ENCODE peak calls at places on chromosomes 2 and 18, in eight cellular contexts. E, H, W, C, F, A, N and Y are unnamed samples.

GRCh38 chr2:234249006-234249405 is 198.5 kb downstream of the SPP2 start:
- DNase-seq in N (no peak), F (no peak), A (no peak), C (no peak), W (no peak), E (no peak), H (no peak), Y (no peak)

GRCh38 chr2:65483763-65484162 is 51.4 kb upstream of the SPRED2 start:
- DNase-seq in N (no peak), A (no peak), H (no peak), W (no peak), E (no peak), C (no peak), F (no peak), Y (no peak)

GRCh38 chr2:223055140-223055539 is 3.1 kb downstream of the KCNE4 start:
- DNase-seq in E (no peak), A (no peak), W (no peak), H (no peak), N (no peak), F (no peak), C (peak; percentile 59), Y (no peak)

GRCh38 chr18:13573750-13574149 is 152.6 kb downstream of the FAM210A start:
- DNase-seq in F (no peak), A (no peak), E (no peak), W (no peak), C (no peak), H (no peak), N (no peak), Y (no peak)

GRCh38 chr2:143246815-143247744 is 117.9 kb downstream of the ARHGAP15 start:
- DNase-seq in W (no peak), F (no peak), A (no peak), E (no peak), N (no peak), C (no peak), H (no peak), Y (no peak)

GRCh38 chr2:205698556-205699282 is 16.4 kb downstream of the NRP2 start:
- DNase-seq in C (no peak), F (no peak), H (no peak), N (no peak), A (no peak), E (no peak), W (no peak), Y (no peak)

GRCh38 chr18:49582579-49582978 is 20.7 kb downstream of the LIPG start:
- DNase-seq in N (no peak), H (no peak), E (no peak), F (no peak), W (no peak), A (no peak), C (no peak), Y (no peak)

GRCh38 chr2:43724728-43725526 is 48.7 kb upstream of the C1GALT1C1L start:
- DNase-seq in A (no peak), N (no peak), F (no peak), H (no peak), C (no peak), W (no peak), E (no peak), Y (no peak)

GRCh38 chr18:66995270-66995669 is 391.4 kb upstream of the CDH19 start:
- DNase-seq in H (no peak), A (no peak), F (no peak), N (no peak), C (no peak), W (no peak), E (no peak), Y (no peak)

GRCh38 chr2:102418421-102418961 is 4.5 kb upstream of the IL18RAP start:
- DNase-seq in F (no peak), E (no peak), W (no peak), C (no peak), A (no peak), H (no peak), N (no peak), Y (no peak)

GRCh38 chr2:185979546-185980071 is 241.0 kb downstream of the FSIP2 start:
- DNase-seq in E (no peak), F (peak; percentile 75), W (no peak), C (no peak), A (no peak), H (no peak), N (no peak), Y (no peak)
- TF ChIP-seq CTCF in E (no peak), F (no peak), W (no peak), C (no peak), A (no peak), H (no peak), N (peak; percentile 51), Y (no peak)

DNA sequence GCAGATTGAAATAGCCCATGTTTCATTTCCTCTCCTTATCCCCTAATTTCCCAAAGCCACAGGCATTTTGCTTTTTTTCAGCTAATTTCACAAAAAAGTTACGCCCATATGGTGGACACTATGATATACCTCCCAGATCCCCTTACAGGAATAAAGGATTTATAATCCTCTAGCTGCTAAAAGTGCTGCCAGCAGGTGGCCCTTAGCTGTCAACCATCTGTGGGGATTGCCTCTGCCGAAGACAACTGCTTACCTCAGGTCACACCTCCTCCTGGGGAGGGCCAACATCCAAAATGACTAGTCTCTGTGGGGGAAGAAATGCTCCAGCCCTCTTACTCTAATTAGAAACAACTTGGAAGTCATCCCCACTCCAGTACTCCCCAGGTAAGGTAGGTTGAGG is 61.0 kb upstream of the EPB41L3 start:
- DNase-seq in A (no peak), C (no peak), N (no peak), W (no peak), F (no peak), E (no peak), H (no peak), Y (no peak)
- TF ChIP-seq CTCF in A (peak; percentile 13), C (no peak), N (no peak), W (no peak), F (no peak), E (no peak), H (peak; percentile 3), Y (no peak)

DNA sequence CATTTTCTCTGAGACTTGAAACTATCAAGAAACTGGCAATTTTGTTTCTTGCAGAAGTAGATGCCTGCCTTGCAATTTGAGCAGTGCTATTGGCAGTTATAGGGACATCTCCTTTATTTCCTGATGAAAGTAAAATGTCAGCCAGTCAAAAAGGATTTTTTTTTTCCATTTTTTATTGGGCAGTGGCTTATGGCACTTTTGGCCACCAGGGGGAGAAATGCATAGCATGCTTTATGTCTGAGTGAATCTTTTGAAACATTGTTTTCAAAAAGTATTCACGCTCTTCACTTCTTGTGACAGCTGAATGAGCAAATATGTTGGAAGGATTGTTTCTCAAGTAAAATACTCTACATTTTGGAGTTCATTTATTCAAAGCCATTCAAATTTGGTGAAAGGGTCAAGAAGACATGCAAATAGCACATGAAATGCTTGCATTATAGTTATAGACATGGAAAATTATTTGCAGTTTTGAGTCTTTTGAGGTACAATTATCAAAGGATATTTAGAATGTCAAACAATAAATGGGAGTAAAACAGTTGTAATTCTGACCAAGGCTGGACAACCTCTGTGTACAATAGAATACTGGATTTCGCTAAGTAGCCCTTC is 491.0 kb downstream of the CDH2 start:
- DNase-seq in N (no peak), W (no peak), F (peak; percentile 9), E (peak; percentile 14), H (no peak), A (peak; percentile 6), C (peak; percentile 43), Y (peak; percentile 31)
- TF ChIP-seq CTCF in N (peak; percentile 80), W (peak; percentile 15), F (peak; percentile 72), E (peak; percentile 41), H (peak; percentile 47), A (peak; percentile 84), C (peak; percentile 39), Y (peak; percentile 68)

DNA sequence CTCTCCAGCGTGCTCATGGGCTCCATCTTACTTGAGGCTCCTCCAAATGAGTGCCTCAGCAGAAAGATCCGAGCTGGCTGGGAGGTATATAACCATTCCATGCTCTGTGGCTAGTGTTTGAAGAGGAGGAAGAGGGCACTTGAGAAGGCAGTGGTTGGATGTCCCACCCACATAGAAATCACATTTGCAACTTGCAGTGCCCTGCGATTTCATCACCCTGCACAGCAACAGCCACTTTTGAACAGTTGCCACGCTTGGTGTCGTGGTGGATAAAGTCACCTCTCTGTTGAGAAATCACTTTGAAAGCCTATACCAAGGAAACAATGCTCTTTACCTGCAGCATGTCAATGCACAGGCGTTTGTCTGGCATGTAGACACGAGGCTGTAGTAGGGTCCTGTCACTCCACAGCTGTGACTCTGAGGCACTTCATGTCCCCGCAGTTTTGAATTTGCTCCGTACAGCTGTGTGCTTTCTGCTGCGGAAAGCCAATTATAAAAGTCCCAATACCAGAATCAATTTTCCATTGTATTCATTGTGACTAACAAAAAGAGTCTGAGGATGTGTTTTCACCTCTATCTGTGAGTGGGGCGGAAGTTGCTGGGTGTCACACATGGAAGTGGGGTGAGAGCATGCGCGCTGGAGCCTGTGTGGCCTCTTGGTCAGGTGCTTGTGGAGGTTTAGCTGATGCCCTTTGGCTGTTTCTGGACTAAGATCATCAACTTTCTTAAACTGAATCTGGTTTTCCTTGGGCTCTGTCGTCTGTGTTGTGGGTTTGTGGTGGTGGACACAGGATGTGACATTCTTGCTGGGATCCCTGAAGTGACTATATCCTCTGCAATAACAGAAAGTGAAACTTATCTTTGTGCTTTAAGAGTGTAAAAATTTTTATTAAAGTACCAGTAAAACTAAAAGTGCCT is 2.8 kb downstream of the CNDP2 start:
- DNase-seq in C (peak; percentile 25), N (no peak), E (peak; percentile 56), H (peak; percentile 56), W (no peak), F (no peak), A (no peak), Y (no peak)
- TF ChIP-seq CTCF in C (no peak), N (no peak), E (no peak), H (no peak), W (no peak), F (no peak), A (no peak), Y (no peak)

GRCh38 chr2:176553685-176554106 is 284.5 kb downstream of the MTX2 start:
- DNase-seq in F (peak; percentile 53), N (peak; percentile 64), E (peak; percentile 48), H (no peak), A (no peak), C (peak; percentile 12), W (no peak), Y (peak; percentile 43)
- TF ChIP-seq CTCF in F (peak; percentile 80), N (no peak), E (no peak), H (no peak), A (no peak), C (peak; percentile 11), W (no peak), Y (no peak)

GRCh38 chr2:199685669-199686068 is 165.3 kb downstream of the FTCDNL1 start:
- DNase-seq in H (no peak), N (no peak), C (no peak), E (no peak), W (no peak), A (no peak), F (no peak), Y (no peak)

GRCh38 chr2:199682001-199682400 is 169.0 kb downstream of the FTCDNL1 start:
- DNase-seq in N (no peak), W (no peak), C (no peak), A (no peak), H (no peak), E (no peak), F (no peak), Y (no peak)

GRCh38 chr2:199684832-199685231 is 166.2 kb downstream of the FTCDNL1 start:
- DNase-seq in N (no peak), F (no peak), A (no peak), W (no peak), C (no peak), E (no peak), H (no peak), Y (no peak)

GRCh38 chr2:199680482-199680881 is 170.5 kb downstream of the FTCDNL1 start:
- DNase-seq in C (no peak), A (no peak), N (no peak), H (no peak), F (no peak), W (no peak), E (no peak), Y (no peak)

GRCh38 chr2:199684168-199684567 is 166.8 kb downstream of the FTCDNL1 start:
- DNase-seq in N (no peak), F (no peak), C (no peak), E (no peak), W (no peak), H (no peak), A (no peak), Y (no peak)
- TF ChIP-seq CTCF in N (peak; percentile 41), F (no peak), C (no peak), E (no peak), W (no peak), H (no peak), A (peak; percentile 25), Y (no peak)